ENCODE peak calls at places on chromosomes 4 and X, in five cellular contexts. O is mesendoderm, X is neuronal stem cell, R is H9, V is mesenchymal stem cell. J is an unnamed sample.

GRCh38 chr4:123259676-123260428 is 136.7 kb upstream of the SPRY1 start:
- DNase-seq in O (no peak), X (no peak), R (no peak), V (no peak), J (no peak)

GRCh38 chrX:22159071-22159470 is 113.6 kb upstream of the CBLL2 start:
- DNase-seq in O (no peak), X (no peak), R (no peak), V (no peak), J (peak)

GRCh38 chr4:12612866-12613265 is 871.3 kb downstream of the RAB28 start:
- DNase-seq in O (no peak), X (no peak), R (no peak), V (no peak), J (no peak)

GRCh38 chrX:45850197-45850774 is 649.6 kb upstream of the DIPK2B start:
- DNase-seq in O (peak), X (no peak), R (peak), V (peak), J (no peak)

GRCh38 chr4:6172093-6172926 is 28.0 kb downstream of the JAKMIP1 start:
- DNase-seq in O (no peak), X (no peak), R (no peak), V (no peak), J (no peak)

GRCh38 chrX:65596270-65596669 is 61.7 kb upstream of the LAS1L start:
- DNase-seq in O (peak), X (no peak), R (no peak), V (peak), J (peak)

GRCh38 chrX:153441981-153442380 is 3.9 kb downstream of the TREX2 start:
- DNase-seq in O (no peak), X (no peak), R (no peak), V (no peak), J (no peak)

GRCh38 chr4:121564840-121565375 is 131.9 kb downstream of the ANXA5 start:
- DNase-seq in O (no peak), X (no peak), R (no peak), V (peak), J (peak)

GRCh38 chr4:81337211-81337610 is 122.2 kb upstream of the PRKG2 start:
- DNase-seq in O (no peak), X (no peak), R (no peak), V (no peak), J (no peak)

GRCh38 chrX:132614297-132614696 is 125.5 kb upstream of the MBNL3 start:
- DNase-seq in O (peak), X (no peak), R (peak), V (no peak), J (no peak)

GRCh38 chr4:183984561-183984960 is 79.5 kb downstream of the STOX2 start:
- DNase-seq in O (no peak), X (no peak), R (no peak), V (no peak), J (no peak)

GRCh38 chr4:78518551-78518950 is 33.0 kb upstream of the ANXA3 start:
- DNase-seq in O (no peak), X (no peak), R (no peak), V (no peak), J (no peak)

GRCh38 chr4:78519962-78520361 is 31.6 kb upstream of the ANXA3 start:
- DNase-seq in O (no peak), X (no peak), R (no peak), V (no peak), J (no peak)

GRCh38 chr4:78517050-78517652 is 34.4 kb upstream of the ANXA3 start:
- DNase-seq in O (peak), X (peak), R (no peak), V (peak), J (peak)

GRCh38 chr4:78524009-78524408 is 27.6 kb upstream of the ANXA3 start:
- DNase-seq in O (no peak), X (no peak), R (no peak), V (no peak), J (no peak)

DNA sequence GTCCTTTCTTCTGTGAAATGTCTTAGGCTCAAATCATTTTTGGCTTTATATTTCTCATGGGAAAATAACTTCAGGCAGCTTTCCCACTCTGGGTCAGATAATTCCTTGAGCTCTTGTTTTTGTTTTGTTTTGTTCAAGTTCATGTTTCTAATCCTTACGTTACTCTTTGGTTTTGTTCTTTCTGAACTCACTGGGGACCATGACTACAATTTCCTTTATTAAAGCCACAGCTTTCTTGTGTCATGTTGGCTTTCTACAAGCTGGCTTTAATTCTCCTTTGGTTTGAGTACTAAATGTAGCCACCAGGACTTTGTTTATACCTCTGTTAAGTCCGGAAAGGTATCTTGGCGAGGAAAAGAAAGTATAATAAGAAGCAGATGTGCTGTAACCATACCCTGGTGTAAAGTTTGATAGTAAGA is 30.8 kb upstream of the ANXA3 start:
- DNase-seq in O (no peak), X (no peak), R (no peak), V (no peak), J (peak)
- H2BK15ac ChIP-seq in O (no peak), X (no peak), R (no peak), V (no peak), J (no peak)

DNA sequence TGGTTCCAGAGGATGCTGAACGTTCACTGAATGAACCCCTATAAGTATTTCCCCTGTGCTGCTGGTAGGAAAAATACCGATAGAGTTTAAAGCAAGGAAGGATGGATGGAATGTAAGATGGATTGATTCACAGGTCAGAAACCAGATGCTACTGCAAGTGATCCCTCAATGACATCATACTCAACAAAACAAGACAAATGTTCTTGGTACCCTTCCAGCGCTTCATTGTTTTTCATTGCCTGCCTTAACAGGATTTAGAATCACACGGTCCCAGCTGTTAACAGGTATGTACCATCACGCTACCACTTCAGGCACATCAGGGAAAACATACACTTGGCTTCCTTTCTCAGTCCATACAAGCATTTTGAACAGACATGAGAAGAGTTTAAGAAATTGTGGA is 118.1 kb upstream of the TLR3 start:
- DNase-seq in O (no peak), X (no peak), R (no peak), V (no peak), J (no peak)
- H2BK15ac ChIP-seq in O (no peak), X (no peak), R (no peak), V (no peak), J (no peak)

GRCh38 chr4:3769642-3770184 is 3.5 kb downstream of the ADRA2C start:
- DNase-seq in O (no peak), X (no peak), R (no peak), V (no peak), J (no peak)

GRCh38 chr4:3767569-3768288 is 1.5 kb downstream of the ADRA2C start:
- DNase-seq in O (peak), X (peak), R (peak), V (peak), J (no peak)

GRCh38 chr4:3770323-3771166 is 4.4 kb downstream of the ADRA2C start:
- DNase-seq in O (peak), X (no peak), R (no peak), V (no peak), J (no peak)

GRCh38 chr4:3766791-3767561 is 791 bp downstream of the ADRA2C start:
- DNase-seq in O (peak), X (peak), R (peak), V (peak), J (no peak)

GRCh38 chr4:3768842-3769641 is 2.9 kb downstream of the ADRA2C start:
- DNase-seq in O (no peak), X (no peak), R (no peak), V (no peak), J (no peak)
- H2BK15ac ChIP-seq in O (no peak), X (no peak), R (no peak), V (no peak), J (no peak)

DNA sequence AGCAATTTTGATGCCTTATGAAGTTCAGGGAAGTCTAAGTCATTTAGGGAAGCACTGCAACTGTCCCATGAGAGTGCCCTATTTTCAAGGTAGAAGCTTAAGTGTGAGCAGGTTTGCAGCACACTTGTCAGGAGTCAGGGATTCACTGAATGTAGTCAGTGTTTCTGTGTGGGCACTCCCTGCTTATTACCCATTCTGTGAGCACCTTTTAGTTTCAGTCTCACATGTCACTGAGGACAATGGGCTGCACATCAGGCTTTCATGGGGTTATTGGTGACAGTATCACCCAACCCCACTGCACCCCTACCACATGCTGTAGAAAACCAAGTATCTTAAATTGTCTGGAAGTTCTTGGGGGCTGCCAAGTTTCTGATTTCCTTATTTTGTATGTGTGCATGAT is 2.9 kb upstream of the CCNG2 start:
- DNase-seq in O (no peak), X (no peak), R (no peak), V (no peak), J (no peak)
- H2BK15ac ChIP-seq in O (no peak), X (no peak), R (no peak), V (no peak), J (no peak)

DNA sequence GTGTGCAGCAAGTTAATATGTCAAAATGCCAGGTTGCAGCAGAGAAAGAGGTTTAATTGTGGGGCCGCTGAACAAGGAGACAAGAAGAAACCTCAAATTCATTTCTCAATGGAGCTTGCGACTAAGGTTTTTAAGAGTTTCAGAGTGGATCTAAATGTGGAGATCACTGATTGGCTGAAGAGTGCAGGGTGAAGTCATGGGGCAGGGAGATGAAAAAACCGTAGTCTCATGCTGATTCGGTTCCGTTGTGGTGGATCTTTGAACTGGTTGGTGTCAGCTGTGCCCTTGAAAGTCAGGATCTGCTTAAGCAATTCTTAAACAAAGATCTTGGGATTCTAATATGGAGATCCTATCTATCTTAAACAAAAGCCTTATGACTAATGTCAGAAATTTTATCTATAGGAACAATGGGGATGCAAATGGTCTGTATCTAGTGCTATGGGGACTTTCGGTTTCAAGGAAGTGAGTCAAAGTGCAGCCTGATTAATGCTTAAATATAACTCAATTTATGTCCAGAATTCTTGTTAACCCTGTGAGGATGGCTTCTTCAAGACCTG is 173.9 kb upstream of the CENPE start:
- DNase-seq in O (no peak), X (no peak), R (no peak), V (no peak), J (no peak)
- H2BK15ac ChIP-seq in O (no peak), X (no peak), R (no peak), V (no peak), J (no peak)

GRCh38 chrX:41025926-41026325 is 59.3 kb upstream of the USP9X start:
- DNase-seq in O (peak), X (no peak), R (peak), V (no peak), J (peak)

GRCh38 chrX:41022579-41022978 is 62.7 kb upstream of the USP9X start:
- DNase-seq in O (no peak), X (no peak), R (no peak), V (no peak), J (peak)

GRCh38 chrX:41026326-41027136 is 58.7 kb upstream of the USP9X start:
- DNase-seq in O (no peak), X (no peak), R (peak), V (no peak), J (no peak)

GRCh38 chrX:41024755-41025154 is 60.5 kb upstream of the USP9X start:
- DNase-seq in O (no peak), X (no peak), R (no peak), V (no peak), J (no peak)

GRCh38 chrX:41023098-41023497 is 62.1 kb upstream of the USP9X start:
- DNase-seq in O (no peak), X (no peak), R (no peak), V (no peak), J (no peak)
- H2BK15ac ChIP-seq in O (no peak), X (no peak), R (no peak), V (no peak), J (no peak)

GRCh38 chr4:126956192-126956897 is 676.4 kb upstream of the INTU start:
- DNase-seq in O (no peak), X (no peak), R (peak), V (no peak), J (no peak)
- H2BK15ac ChIP-seq in O (no peak), X (peak), R (no peak), V (peak), J (no peak)

GRCh38 chrX:49043220-49043986 is at the start of gene TFE3:
- DNase-seq in O (peak), X (peak), R (peak), V (peak), J (peak)
- H2BK15ac ChIP-seq in O (no peak), X (peak), R (no peak), V (no peak), J (peak)

GRCh38 chr4:2785613-2786012 is 7.3 kb upstream of the SH3BP2 start:
- DNase-seq in O (no peak), X (no peak), R (no peak), V (peak), J (no peak)

GRCh38 chr4:2787230-2788100 is 5.4 kb upstream of the SH3BP2 start:
- DNase-seq in O (no peak), X (no peak), R (peak), V (no peak), J (no peak)

GRCh38 chr4:2786794-2787229 is 6.1 kb upstream of the SH3BP2 start:
- DNase-seq in O (no peak), X (no peak), R (no peak), V (no peak), J (no peak)

GRCh38 chr4:2788101-2788500 is 4.8 kb upstream of the SH3BP2 start:
- DNase-seq in O (no peak), X (no peak), R (no peak), V (no peak), J (no peak)

GRCh38 chr4:2786152-2786671 is 6.7 kb upstream of the SH3BP2 start:
- DNase-seq in O (no peak), X (no peak), R (no peak), V (no peak), J (no peak)
- H2BK15ac ChIP-seq in O (no peak), X (peak), R (no peak), V (no peak), J (no peak)